ENCODE peak calls at places on chromosome 2, in five cellular contexts. One of them, this sample, is unnamed. For H3K4me1, the result is how much of the 10 kb centered on the place peaks cover.

GRCh38 chr2:40450066-40450841 is 1.6 kb downstream of the SLC8A1 start:
- DNase-seq in PC-3: peak
- DNase-seq in GM23248: peak
- DNase-seq in HCT116: no peak
- DNase-seq in MM.1S: peak
- DNase-seq in this sample: peak

GRCh38 chr2:240836781-240837467 is 16.9 kb upstream of the KIF1A start:
- DNase-seq in PC-3: peak
- DNase-seq in GM23248: peak
- DNase-seq in HCT116: no peak
- DNase-seq in MM.1S: no peak
- DNase-seq in this sample: no peak

GRCh38 chr2:86147793-86148192 is 41.8 kb downstream of the PTCD3 start:
- DNase-seq in PC-3: no peak
- DNase-seq in GM23248: no peak
- DNase-seq in HCT116: no peak
- DNase-seq in MM.1S: no peak
- DNase-seq in this sample: no peak

GRCh38 chr2:120914839-120915521 is 179.3 kb downstream of the GLI2 start:
- DNase-seq in PC-3: peak
- DNase-seq in GM23248: peak
- DNase-seq in HCT116: no peak
- DNase-seq in MM.1S: no peak
- DNase-seq in this sample: no peak

GRCh38 chr2:226256709-226257401 is 542.8 kb downstream of the IRS1 start:
- DNase-seq in PC-3: peak
- DNase-seq in GM23248: peak
- DNase-seq in HCT116: no peak
- DNase-seq in MM.1S: no peak
- DNase-seq in this sample: no peak

GRCh38 chr2:64105676-64106461 is 38.4 kb downstream of the PELI1 start:
- DNase-seq in PC-3: no peak
- DNase-seq in GM23248: no peak
- DNase-seq in HCT116: no peak
- DNase-seq in MM.1S: no peak
- DNase-seq in this sample: no peak

GRCh38 chr2:40155728-40156127 is 296.2 kb downstream of the SLC8A1 start:
- DNase-seq in PC-3: no peak
- DNase-seq in GM23248: no peak
- DNase-seq in HCT116: no peak
- DNase-seq in MM.1S: no peak
- DNase-seq in this sample: no peak

GRCh38 chr2:109382946-109383345 is 230.8 kb downstream of the SEPTIN10 start:
- DNase-seq in PC-3: peak
- DNase-seq in GM23248: peak
- DNase-seq in HCT116: no peak
- DNase-seq in MM.1S: no peak
- DNase-seq in this sample: no peak

GRCh38 chr2:55776479-55776878 is 82.8 kb upstream of the PNPT1 start:
- DNase-seq in PC-3: no peak
- DNase-seq in GM23248: no peak
- DNase-seq in HCT116: no peak
- DNase-seq in MM.1S: no peak
- DNase-seq in this sample: no peak

GRCh38 chr2:98507461-98507860 is 62.8 kb downstream of the INPP4A start:
- DNase-seq in PC-3: no peak
- DNase-seq in GM23248: no peak
- DNase-seq in HCT116: no peak
- DNase-seq in MM.1S: no peak
- DNase-seq in this sample: no peak

GRCh38 chr2:98508690-98509054 is 64.0 kb downstream of the INPP4A start:
- DNase-seq in PC-3: no peak
- DNase-seq in GM23248: no peak
- DNase-seq in HCT116: no peak
- DNase-seq in MM.1S: no peak
- DNase-seq in this sample: no peak

GRCh38 chr2:98509542-98510321 is 65.1 kb downstream of the INPP4A start:
- DNase-seq in PC-3: no peak
- DNase-seq in GM23248: no peak
- DNase-seq in HCT116: no peak
- DNase-seq in MM.1S: no peak
- DNase-seq in this sample: no peak

GRCh38 chr2:98505991-98506664 is 61.5 kb downstream of the INPP4A start:
- DNase-seq in PC-3: no peak
- DNase-seq in GM23248: peak
- DNase-seq in HCT116: no peak
- DNase-seq in MM.1S: no peak
- DNase-seq in this sample: no peak

DNA sequence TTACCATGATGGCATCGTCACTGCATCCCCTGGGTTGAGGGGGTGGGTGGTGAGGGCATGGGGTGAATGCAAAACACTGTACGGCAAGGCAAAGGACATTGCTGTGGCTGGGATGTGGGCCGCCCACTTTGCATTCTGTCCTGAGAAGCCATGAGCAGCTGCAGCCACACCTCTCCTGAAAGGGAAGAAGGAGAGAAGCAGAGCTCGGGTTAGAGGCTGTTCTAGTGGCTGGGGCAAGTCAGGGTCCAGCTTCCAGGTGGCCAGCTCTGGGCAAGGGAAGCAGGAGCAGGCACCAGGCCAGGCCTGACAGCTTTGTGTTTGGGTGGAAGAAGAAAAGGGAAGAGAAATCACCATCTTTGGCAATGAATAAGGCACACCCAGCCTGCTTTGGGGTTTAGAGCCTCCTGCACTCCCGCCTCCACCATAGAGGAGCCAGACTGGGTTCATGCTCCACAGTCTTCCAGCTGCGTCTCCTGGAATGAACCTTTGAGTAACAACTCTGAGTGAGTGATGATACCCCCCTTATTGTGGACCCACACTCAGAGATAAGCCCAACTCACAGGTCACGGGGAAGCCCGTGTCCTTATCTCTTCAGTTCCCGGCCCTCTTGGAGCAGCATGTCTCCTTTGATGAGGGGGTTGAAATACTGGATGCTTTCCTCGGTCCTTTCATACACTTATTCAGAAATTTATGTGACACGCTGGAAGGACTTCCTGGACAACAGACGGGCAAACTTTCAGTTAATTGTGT is 63.5 kb downstream of the INPP4A start:
- DNase-seq in PC-3: no peak
- DNase-seq in GM23248: no peak
- DNase-seq in HCT116: no peak
- DNase-seq in MM.1S: no peak
- DNase-seq in this sample: no peak
- TF ChIP-seq EZH2phosphoT487 in PC-3: no peak
- TF ChIP-seq EZH2phosphoT487 in GM23248: no peak
- TF ChIP-seq EZH2phosphoT487 in HCT116: no peak
- TF ChIP-seq EZH2phosphoT487 in MM.1S: no peak
- TF ChIP-seq EZH2phosphoT487 in this sample: no peak

DNA sequence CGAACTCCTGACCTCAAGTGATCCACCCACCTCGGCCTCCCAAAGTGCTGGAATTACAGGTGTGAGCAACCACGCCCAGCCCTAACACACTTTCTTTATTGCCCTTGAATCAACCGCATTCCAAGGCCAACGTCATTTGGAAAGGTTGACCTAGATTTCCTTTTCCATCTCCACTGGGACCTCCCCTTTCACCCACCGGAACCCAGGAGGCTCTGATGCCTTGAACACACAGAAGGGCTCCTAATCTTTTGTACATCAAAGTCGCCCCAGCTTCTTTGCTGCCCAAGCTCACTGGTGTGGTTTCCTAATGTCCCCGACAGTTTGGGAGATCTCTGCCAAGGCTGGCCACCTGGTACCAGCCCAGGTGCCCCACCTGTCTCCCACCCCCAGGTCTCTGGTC is 46.2 kb upstream of the CAB39 start:
- DNase-seq in PC-3: no peak
- DNase-seq in GM23248: no peak
- DNase-seq in HCT116: no peak
- DNase-seq in MM.1S: no peak
- DNase-seq in this sample: no peak
- H3K4me1 ChIP-seq in PC-3: under half
- H3K4me1 ChIP-seq in GM23248: under half
- H3K4me1 ChIP-seq in HCT116: half or more
- H3K4me1 ChIP-seq in MM.1S: half or more
- H3K4me1 ChIP-seq in this sample: under half

GRCh38 chr2:105912081-105912480 is 167.4 kb downstream of the NCK2 start:
- DNase-seq in PC-3: peak
- DNase-seq in GM23248: no peak
- DNase-seq in HCT116: no peak
- DNase-seq in MM.1S: no peak
- DNase-seq in this sample: no peak

GRCh38 chr2:105917216-105917615 is 172.5 kb downstream of the NCK2 start:
- DNase-seq in PC-3: no peak
- DNase-seq in GM23248: no peak
- DNase-seq in HCT116: no peak
- DNase-seq in MM.1S: no peak
- DNase-seq in this sample: no peak

GRCh38 chr2:105917688-105918087 is 173.0 kb downstream of the NCK2 start:
- DNase-seq in PC-3: no peak
- DNase-seq in GM23248: no peak
- DNase-seq in HCT116: no peak
- DNase-seq in MM.1S: no peak
- DNase-seq in this sample: no peak

GRCh38 chr2:105911425-105911824 is 166.7 kb downstream of the NCK2 start:
- DNase-seq in PC-3: no peak
- DNase-seq in GM23248: no peak
- DNase-seq in HCT116: no peak
- DNase-seq in MM.1S: no peak
- DNase-seq in this sample: no peak

GRCh38 chr2:105915005-105915558 is 170.4 kb downstream of the NCK2 start:
- DNase-seq in PC-3: no peak
- DNase-seq in GM23248: no peak
- DNase-seq in HCT116: no peak
- DNase-seq in MM.1S: peak
- DNase-seq in this sample: no peak
- H3K9ac ChIP-seq in PC-3: no peak
- H3K9ac ChIP-seq in GM23248: no peak
- H3K9ac ChIP-seq in HCT116: no peak
- H3K9ac ChIP-seq in MM.1S: peak
- H3K9ac ChIP-seq in this sample: no peak

GRCh38 chr2:204541637-204542036 is 3.6 kb upstream of the PARD3B start:
- DNase-seq in PC-3: no peak
- DNase-seq in GM23248: no peak
- DNase-seq in HCT116: no peak
- DNase-seq in MM.1S: no peak
- DNase-seq in this sample: no peak

GRCh38 chr2:204535764-204536163 is 9.5 kb upstream of the PARD3B start:
- DNase-seq in PC-3: peak
- DNase-seq in GM23248: no peak
- DNase-seq in HCT116: no peak
- DNase-seq in MM.1S: no peak
- DNase-seq in this sample: no peak

GRCh38 chr2:204535356-204535755 is 9.9 kb upstream of the PARD3B start:
- DNase-seq in PC-3: no peak
- DNase-seq in GM23248: no peak
- DNase-seq in HCT116: no peak
- DNase-seq in MM.1S: no peak
- DNase-seq in this sample: no peak

GRCh38 chr2:204539010-204539385 is 6.3 kb upstream of the PARD3B start:
- DNase-seq in PC-3: no peak
- DNase-seq in GM23248: no peak
- DNase-seq in HCT116: no peak
- DNase-seq in MM.1S: no peak
- DNase-seq in this sample: no peak

DNA sequence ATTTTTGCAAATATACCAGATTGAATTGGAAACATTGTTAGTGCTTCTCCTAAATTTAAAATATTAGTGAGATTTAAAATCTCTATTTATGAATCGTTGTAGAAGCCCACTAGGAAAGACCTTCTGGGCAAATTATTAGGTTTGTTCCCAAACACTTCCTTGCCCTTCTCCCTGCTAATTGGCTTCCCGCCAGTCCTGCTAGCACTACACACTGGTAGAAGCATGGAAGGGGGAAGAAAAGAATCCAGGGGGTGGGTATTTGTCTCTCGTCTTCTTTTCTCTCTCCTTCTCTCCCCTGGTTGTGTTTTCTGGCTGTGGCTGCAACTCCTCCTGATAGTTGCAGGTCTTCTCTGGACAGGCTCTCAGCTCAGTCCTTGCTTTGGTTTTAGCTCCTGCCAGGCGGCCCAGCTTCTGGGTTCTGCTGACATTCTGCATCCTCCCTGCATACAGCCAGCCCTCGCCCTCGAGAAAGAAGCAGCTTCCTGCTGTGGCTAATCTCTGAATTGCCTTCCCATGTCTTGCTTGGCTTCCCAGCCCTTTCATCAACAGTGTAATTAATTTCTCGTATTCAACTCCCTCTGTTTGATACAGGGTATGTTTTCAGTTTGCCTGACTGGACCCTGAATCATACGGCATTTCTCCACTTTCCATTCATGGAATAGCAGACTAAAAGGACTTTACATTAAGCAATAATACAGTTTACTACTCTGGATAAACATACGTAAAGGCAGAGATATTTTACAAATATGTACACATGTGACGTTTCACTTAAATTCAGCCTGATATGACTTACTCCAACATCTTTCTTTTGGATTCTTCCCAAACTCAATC is 6.9 kb upstream of the PARD3B start:
- DNase-seq in PC-3: peak
- DNase-seq in GM23248: peak
- DNase-seq in HCT116: no peak
- DNase-seq in MM.1S: no peak
- DNase-seq in this sample: peak
- TF ChIP-seq EZH2phosphoT487 in PC-3: no peak
- TF ChIP-seq EZH2phosphoT487 in GM23248: no peak
- TF ChIP-seq EZH2phosphoT487 in HCT116: no peak
- TF ChIP-seq EZH2phosphoT487 in MM.1S: no peak
- TF ChIP-seq EZH2phosphoT487 in this sample: no peak

GRCh38 chr2:128304715-128305554 is 13.7 kb downstream of the HS6ST1 start:
- DNase-seq in PC-3: peak
- DNase-seq in GM23248: peak
- DNase-seq in HCT116: peak
- DNase-seq in MM.1S: peak
- DNase-seq in this sample: peak
- H3K4me1 ChIP-seq in PC-3: under half
- H3K4me1 ChIP-seq in GM23248: under half
- H3K4me1 ChIP-seq in HCT116: half or more
- H3K4me1 ChIP-seq in MM.1S: under half
- H3K4me1 ChIP-seq in this sample: under half

GRCh38 chr2:222304737-222305509 is 6.1 kb upstream of the PAX3 start:
- DNase-seq in PC-3: no peak
- DNase-seq in GM23248: no peak
- DNase-seq in HCT116: no peak
- DNase-seq in MM.1S: peak
- DNase-seq in this sample: peak

GRCh38 chr2:222303828-222304736 is 5.3 kb upstream of the PAX3 start:
- DNase-seq in PC-3: no peak
- DNase-seq in GM23248: no peak
- DNase-seq in HCT116: no peak
- DNase-seq in MM.1S: no peak
- DNase-seq in this sample: peak

GRCh38 chr2:222307138-222307756 is 8.4 kb upstream of the PAX3 start:
- DNase-seq in PC-3: no peak
- DNase-seq in GM23248: no peak
- DNase-seq in HCT116: no peak
- DNase-seq in MM.1S: no peak
- DNase-seq in this sample: peak

GRCh38 chr2:222306393-222307137 is 7.8 kb upstream of the PAX3 start:
- DNase-seq in PC-3: no peak
- DNase-seq in GM23248: no peak
- DNase-seq in HCT116: no peak
- DNase-seq in MM.1S: no peak
- DNase-seq in this sample: peak

GRCh38 chr2:222305510-222306392 is 7.0 kb upstream of the PAX3 start:
- DNase-seq in PC-3: no peak
- DNase-seq in GM23248: peak
- DNase-seq in HCT116: no peak
- DNase-seq in MM.1S: no peak
- DNase-seq in this sample: peak
- H3K9ac ChIP-seq in PC-3: no peak
- H3K9ac ChIP-seq in GM23248: no peak
- H3K9ac ChIP-seq in HCT116: no peak
- H3K9ac ChIP-seq in MM.1S: no peak
- H3K9ac ChIP-seq in this sample: no peak